ENCODE peak calls at places on chromosome 10, in seven cellular contexts. B is suprapubic skin; X is heart right ventricle; A is CD8-positive, alpha-beta memory T cell; E is mesendoderm; S is body of pancreas; O is aorta. J is an unnamed sample.

GRCh38 chr10:52455095-52455494 is 141.0 kb downstream of the DKK1 start:
- DNase-seq in B (no peak), X (no peak), A (no peak), E (peak; percentile 51), S (no peak), O (no peak), J (no peak)

GRCh38 chr10:32104622-32105509 is 48.6 kb upstream of the KIF5B start:
- DNase-seq in B (no peak), X (no peak), A (no peak), E (no peak), S (no peak), O (no peak), J (no peak)

GRCh38 chr10:28036587-28036986 is 37.7 kb upstream of the ODAD2 start:
- DNase-seq in B (no peak), X (no peak), A (no peak), E (no peak), S (no peak), O (no peak), J (no peak)

GRCh38 chr10:32166365-32166764 is 110.1 kb upstream of the KIF5B start:
- DNase-seq in B (peak; percentile 0), X (no peak), A (no peak), E (no peak), S (no peak), O (no peak), J (no peak)

GRCh38 chr10:25382029-25382810 is 207.4 kb downstream of the GPR158 start:
- DNase-seq in B (no peak), X (no peak), A (no peak), E (peak; percentile 27), S (no peak), O (no peak), J (no peak)

GRCh38 chr10:108877130-108877529 is 1046.2 kb downstream of the XPNPEP1 start:
- DNase-seq in B (no peak), X (no peak), A (no peak), E (no peak), S (no peak), O (no peak), J (no peak)

GRCh38 chr10:129768437-129769355 is 195.4 kb downstream of the EBF3 start:
- DNase-seq in B (peak; percentile 72), X (no peak), A (no peak), E (peak; percentile 70), S (no peak), O (no peak), J (no peak)

GRCh38 chr10:70222340-70222794 is 10.9 kb downstream of the PPA1 start:
- DNase-seq in B (no peak), X (no peak), A (no peak), E (peak; percentile 76), S (peak; percentile 53), O (no peak), J (no peak)

GRCh38 chr10:95217476-95217875 is 23.4 kb downstream of the ACSM6 start:
- DNase-seq in B (no peak), X (no peak), A (no peak), E (no peak), S (no peak), O (no peak), J (no peak)

GRCh38 chr10:61984803-61985418 is 83.4 kb downstream of the ARID5B start:
- DNase-seq in B (no peak), X (no peak), A (no peak), E (no peak), S (no peak), O (no peak), J (no peak)

GRCh38 chr10:120477006-120477722 is 20.1 kb downstream of the PLPP4 start:
- DNase-seq in B (no peak), X (no peak), A (no peak), E (no peak), S (no peak), O (no peak), J (no peak)

GRCh38 chr10:122051609-122052385 is 62.8 kb downstream of the TACC2 start:
- DNase-seq in B (no peak), X (peak; percentile 30), A (no peak), E (peak; percentile 89), S (peak; percentile 73), O (peak; percentile 72), J (no peak)

GRCh38 chr10:128451879-128452278 is 325.7 kb upstream of the MKI67 start:
- DNase-seq in B (no peak), X (no peak), A (no peak), E (no peak), S (no peak), O (no peak), J (no peak)

GRCh38 chr10:86862786-86863185 is 94.6 kb downstream of the MMRN2 start:
- DNase-seq in B (no peak), X (no peak), A (no peak), E (peak; percentile 47), S (peak; percentile 24), O (no peak), J (no peak)

GRCh38 chr10:46006219-46006618 is 24.2 kb downstream of the NCOA4 start:
- DNase-seq in B (no peak), X (no peak), A (no peak), E (no peak), S (no peak), O (no peak), J (no peak)

GRCh38 chr10:43943119-43943824 is 294.6 kb upstream of the ZNF32 start:
- DNase-seq in B (peak; percentile 60), X (no peak), A (no peak), E (no peak), S (no peak), O (no peak), J (no peak)

GRCh38 chr10:125079091-125079600 is 81.2 kb downstream of the CTBP2 start:
- DNase-seq in B (no peak), X (no peak), A (no peak), E (no peak), S (no peak), O (peak; percentile 23), J (no peak)

GRCh38 chr10:75634947-75635346 is 203.5 kb downstream of the LRMDA start:
- DNase-seq in B (no peak), X (no peak), A (no peak), E (no peak), S (no peak), O (no peak), J (no peak)

DNA sequence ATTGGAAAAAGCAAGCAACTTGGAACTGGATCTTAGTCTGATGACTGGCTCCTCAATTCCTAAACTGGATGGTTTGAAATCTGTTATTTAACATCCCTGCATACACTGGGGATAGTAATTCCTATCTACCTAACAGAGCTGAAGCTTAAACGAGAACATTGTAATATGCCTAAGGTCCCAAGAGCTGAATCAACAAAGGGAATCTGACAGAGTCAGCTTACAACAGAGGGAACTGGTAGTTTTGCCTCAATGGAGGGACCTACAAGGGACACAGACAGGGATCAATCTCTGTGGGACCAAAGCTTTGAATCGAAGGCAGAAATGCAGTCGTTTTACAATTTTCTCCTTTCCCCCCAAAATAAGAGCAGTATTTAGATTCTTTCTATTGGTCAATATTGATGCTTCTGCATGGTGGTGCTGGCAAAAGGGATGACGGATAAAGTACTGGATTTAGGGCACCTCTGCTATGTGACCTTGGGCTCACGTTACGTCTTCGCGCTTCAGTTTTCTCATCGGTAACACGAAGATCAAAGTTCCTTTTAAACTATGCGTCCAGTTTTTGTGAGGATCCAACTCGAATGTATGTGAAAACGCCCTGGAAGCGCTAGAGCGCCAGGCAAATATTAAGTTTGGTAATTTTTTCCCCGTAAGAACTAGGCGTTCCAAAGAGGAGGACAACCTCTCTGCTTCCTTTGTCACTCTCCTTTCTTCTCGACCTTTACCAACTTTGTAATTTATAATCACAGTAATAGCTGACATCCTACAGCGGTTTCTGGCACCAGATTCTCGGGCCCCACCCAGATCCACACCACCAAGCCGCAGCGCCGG is 1.1 kb downstream of the ACTR1A start:
- DNase-seq in B (peak; percentile 29), X (no peak), A (no peak), E (peak; percentile 22), S (no peak), O (no peak), J (no peak)
- H3K27ac ChIP-seq in B (peak overlapping the region; percentile 86), X (peak overlapping the region; percentile 34), A (peak overlapping the region; percentile 61), E (no peak overlapping the region), S (peak overlapping the region; percentile 53), O (no peak overlapping the region), J (peak overlapping the region; percentile 89)

GRCh38 chr10:3776796-3777571 is 8.0 kb downstream of the KLF6 start:
- DNase-seq in B (no peak), X (peak; percentile 57), A (peak; percentile 59), E (peak; percentile 40), S (peak; percentile 82), O (peak; percentile 80), J (peak; percentile 78)
- H3K4me3 ChIP-seq in B (peak overlapping the region; percentile 96), X (peak overlapping the region; percentile 4), A (peak overlapping the region; percentile 12), E (no peak overlapping the region), S (no peak overlapping the region), O (no peak overlapping the region), J (peak overlapping the region; percentile 100)

GRCh38 chr10:97707134-97707861 is 6.2 kb upstream of the MARVELD1 start:
- DNase-seq in B (no peak), X (no peak), A (no peak), E (no peak), S (no peak), O (no peak), J (no peak)

GRCh38 chr10:97708976-97709745 is 4.4 kb upstream of the MARVELD1 start:
- DNase-seq in B (no peak), X (peak; percentile 79), A (peak; percentile 18), E (peak; percentile 77), S (peak; percentile 72), O (peak; percentile 89), J (no peak)

GRCh38 chr10:97708167-97708566 is 5.4 kb upstream of the MARVELD1 start:
- DNase-seq in B (no peak), X (no peak), A (no peak), E (no peak), S (no peak), O (no peak), J (no peak)

GRCh38 chr10:97711640-97712267 is 1.8 kb upstream of the MARVELD1 start:
- DNase-seq in B (no peak), X (no peak), A (no peak), E (no peak), S (no peak), O (no peak), J (no peak)

GRCh38 chr10:97709746-97710078 is 3.8 kb upstream of the MARVELD1 start:
- DNase-seq in B (no peak), X (no peak), A (no peak), E (no peak), S (no peak), O (no peak), J (no peak)
- H3K4me1 ChIP-seq in B (peaks cover 28% of the 10 kb centered on the region), X (peaks cover 15% of the 10 kb centered on the region), A (no peaks in the 10 kb centered on the region), E (peaks cover 4% of the 10 kb centered on the region), S (peaks cover 14% of the 10 kb centered on the region), O (no peaks in the 10 kb centered on the region), J (peaks cover 9% of the 10 kb centered on the region)

GRCh38 chr10:59222788-59223187 is 46.3 kb downstream of the PHYHIPL start:
- DNase-seq in B (no peak), X (no peak), A (no peak), E (peak; percentile 11), S (no peak), O (no peak), J (no peak)

GRCh38 chr10:59229451-59229850 is 53.0 kb downstream of the PHYHIPL start:
- DNase-seq in B (no peak), X (no peak), A (no peak), E (no peak), S (no peak), O (no peak), J (no peak)

GRCh38 chr10:59227136-59227673 is 50.8 kb downstream of the PHYHIPL start:
- DNase-seq in B (no peak), X (no peak), A (no peak), E (peak; percentile 27), S (no peak), O (no peak), J (no peak)

DNA sequence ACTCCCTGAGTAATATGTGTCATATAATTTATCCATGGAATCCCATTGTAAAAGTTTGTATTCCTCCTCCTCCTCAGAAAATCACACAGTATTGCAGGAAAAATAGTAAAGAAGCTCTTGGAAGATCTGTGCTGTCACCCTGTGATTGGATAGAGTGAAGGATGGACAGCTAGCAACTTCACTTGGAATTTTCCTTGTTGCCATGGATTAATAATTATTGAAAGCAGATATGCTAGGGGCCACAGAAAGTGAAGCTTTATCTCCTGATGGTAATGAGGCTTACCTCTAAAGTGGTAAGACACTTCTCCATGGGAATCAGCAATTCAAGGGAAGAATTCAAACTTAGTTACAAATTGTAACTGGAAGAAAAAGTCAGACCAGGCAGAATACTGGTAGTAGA is 48.8 kb downstream of the PHYHIPL start:
- DNase-seq in B (no peak), X (no peak), A (no peak), E (no peak), S (no peak), O (no peak), J (no peak)
- H3K27ac ChIP-seq in B (no peak overlapping the region), X (no peak overlapping the region), A (no peak overlapping the region), E (no peak overlapping the region), S (no peak overlapping the region), O (no peak overlapping the region), J (no peak overlapping the region)

J was measured in CD4-positive, CD25-positive, alpha-beta regulatory T cell.